ENCODE peak calls at places on chromosomes 7 and 10, in six cellular contexts. A, F, Y, B, S and T are unnamed samples.

GRCh38 chr10:114470956-114471905 is 66.9 kb upstream of the AFAP1L2 start:
- DNase-seq in A (peak), S (peak), F (peak), B (peak), Y (no peak), T (peak)

GRCh38 chr10:50846753-50847152 is 38.7 kb downstream of the A1CF start:
- DNase-seq in S (no peak), A (no peak), F (no peak), Y (no peak), B (no peak), T (peak)

GRCh38 chr7:92682324-92682723 is 92.1 kb upstream of the FAM133B start:
- DNase-seq in Y (no peak), F (no peak), S (peak), B (no peak), A (no peak), T (peak)

GRCh38 chr7:138460649-138461607 is 869 bp downstream of the TRIM24 start:
- DNase-seq in S (peak), F (peak), A (peak), Y (peak), B (peak), T (peak)

GRCh38 chr7:157658851-157659412 is 322.1 kb downstream of the DNAJB6 start:
- DNase-seq in A (no peak), B (no peak), F (no peak), Y (no peak), S (no peak), T (no peak)

GRCh38 chr10:34908472-34908871 is 93.4 kb upstream of the PARD3 start:
- DNase-seq in S (no peak), Y (no peak), F (peak), B (no peak), A (no peak), T (peak)

GRCh38 chr7:156612930-156613329 is 27.6 kb upstream of the RNF32 start:
- DNase-seq in F (no peak), S (no peak), Y (no peak), A (no peak), B (no peak), T (no peak)

GRCh38 chr10:92387289-92387940 is 96.4 kb downstream of the MARCHF5 start:
- DNase-seq in F (peak), A (peak), S (no peak), Y (no peak), B (peak), T (peak)

GRCh38 chr7:101817031-101817929 is at the start of gene CUX1:
- DNase-seq in B (no peak), F (no peak), Y (no peak), S (peak), A (peak), T (no peak)

GRCh38 chr7:1086588-1087461 is 1.1 kb upstream of the GPER1 start:
- DNase-seq in F (peak), Y (peak), A (peak), B (peak), S (peak), T (peak)

GRCh38 chr7:114026486-114027089 is 107.8 kb upstream of the PPP1R3A start:
- DNase-seq in S (no peak), Y (no peak), F (peak), A (peak), B (peak), T (peak)

GRCh38 chr10:69703766-69704191 is 73.7 kb downstream of the FAM241B start:
- DNase-seq in A (peak), Y (no peak), B (peak), F (peak), S (no peak), T (peak)

GRCh38 chr10:120420421-120420820 is 36.6 kb upstream of the PLPP4 start:
- DNase-seq in B (no peak), A (no peak), S (no peak), Y (no peak), F (no peak), T (no peak)

GRCh38 chr7:1663857-1664651 is 6.0 kb upstream of the ELFN1 start:
- DNase-seq in Y (peak), S (peak), A (peak), B (no peak), F (no peak), T (no peak)

DNA sequence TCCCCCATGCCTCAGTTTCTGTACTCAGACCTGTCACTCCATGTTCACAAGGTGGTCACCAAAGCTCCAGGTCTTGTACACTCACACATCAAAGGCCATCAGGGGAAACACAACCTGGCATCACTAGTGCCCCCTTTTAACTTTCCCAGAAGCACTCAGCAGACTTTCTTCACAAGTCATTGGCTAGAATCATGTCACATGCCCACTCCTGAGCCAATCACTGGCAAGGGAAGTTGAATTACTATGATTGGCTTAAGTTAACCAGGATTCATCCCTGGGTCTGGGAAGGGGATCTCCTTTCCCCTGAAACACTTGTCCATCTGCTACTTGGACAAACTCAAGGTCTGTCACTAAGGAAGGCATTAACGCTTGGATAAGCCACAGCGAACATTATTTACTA is 193.8 kb upstream of the PLXNA4 start:
- DNase-seq in A (no peak), S (no peak), B (no peak), F (no peak), Y (no peak), T (no peak)
- H3K4me3 ChIP-seq in A (no peak), S (no peak), B (no peak), F (no peak), Y (no peak), T (no peak)

GRCh38 chr10:55627526-55628170 is 733.4 kb downstream of the ZWINT start:
- DNase-seq in F (no peak), Y (no peak), B (no peak), A (peak), S (no peak), T (no peak)

GRCh38 chr10:55628260-55628701 is 732.8 kb downstream of the ZWINT start:
- DNase-seq in Y (no peak), B (no peak), A (peak), F (no peak), S (no peak), T (no peak)

GRCh38 chr10:55629792-55630490 is 731.1 kb downstream of the ZWINT start:
- DNase-seq in B (peak), F (peak), S (no peak), A (peak), Y (no peak), T (peak)

GRCh38 chr10:55630491-55631056 is 730.5 kb downstream of the ZWINT start:
- DNase-seq in S (no peak), A (peak), Y (no peak), F (no peak), B (peak), T (no peak)

DNA sequence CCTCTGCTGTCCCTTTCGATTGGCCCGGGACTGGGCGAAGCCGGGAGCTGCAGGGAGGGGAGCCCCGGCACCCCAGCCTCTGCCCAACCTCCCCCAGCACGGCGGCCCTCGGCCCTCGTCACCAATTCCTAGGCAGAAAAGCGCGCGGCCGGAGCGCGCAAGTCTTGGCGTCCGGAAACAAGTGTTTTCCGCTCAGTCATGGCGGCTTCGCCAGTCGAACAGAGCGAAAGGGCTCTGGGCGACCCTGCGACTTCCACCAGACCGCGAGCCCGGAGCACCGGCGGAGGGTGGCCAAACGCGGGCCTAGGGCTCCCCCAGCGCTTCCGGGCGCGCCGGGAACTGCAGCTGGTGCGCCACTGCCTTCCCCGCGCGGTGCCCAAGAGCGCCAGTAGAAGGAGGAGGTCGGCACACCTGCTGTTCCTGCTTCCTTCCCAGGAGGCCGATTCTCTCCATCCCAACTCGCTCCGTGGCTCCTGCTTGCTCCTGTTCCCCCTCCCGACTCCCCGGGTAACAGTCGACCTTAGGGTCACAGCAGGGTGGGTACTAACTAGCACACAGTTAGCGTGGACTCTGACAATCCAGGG is 729.9 kb downstream of the ZWINT start:
- DNase-seq in S (peak), B (peak), Y (no peak), A (peak), F (peak), T (peak)
- H3K4me3 ChIP-seq in S (peak), B (peak), Y (peak), A (peak), F (peak), T (peak)

GRCh38 chr10:49254556-49255318 is 44.2 kb upstream of the C10orf71 start:
- DNase-seq in A (no peak), B (no peak), S (no peak), Y (no peak), F (no peak), T (no peak)
- H3K4me3 ChIP-seq in A (no peak), B (no peak), S (no peak), Y (no peak), F (no peak), T (no peak)

DNA sequence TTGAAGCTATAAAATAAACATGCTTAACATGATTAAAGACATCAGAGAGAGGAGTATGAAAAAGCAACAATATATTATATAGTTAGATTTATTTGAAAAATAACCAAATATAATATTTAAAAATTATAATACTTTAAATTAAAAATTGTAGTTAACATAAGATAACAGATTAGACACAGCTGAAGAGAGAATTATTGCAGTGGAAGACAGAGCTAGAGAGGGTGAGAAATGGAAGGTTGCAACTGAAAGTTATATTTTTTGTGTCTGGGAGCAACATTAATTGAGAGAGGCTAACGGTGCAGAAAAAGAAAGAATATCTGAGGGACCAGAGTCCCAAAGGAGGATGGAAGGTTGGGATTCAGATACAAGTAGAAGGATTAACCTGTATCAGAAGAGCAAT is 548.9 kb upstream of the FZD8 start:
- DNase-seq in A (no peak), S (no peak), Y (no peak), F (no peak), B (no peak), T (no peak)
- H3K4me3 ChIP-seq in A (no peak), S (no peak), Y (no peak), F (no peak), B (no peak), T (no peak)